ENCODE peak calls at places on chromosomes 5 and 9, in five cellular contexts. K, L, H, P and G are unnamed samples.
A peak's percentile ranks its signal among the peaks of the same experiment; 100 is the strongest.

GRCh38 chr5:180284161-180284560 is 7.7 kb downstream of the MAPK9 start:
- DNase-seq in K (no peak), L (no peak), H (no peak), P (no peak), G (no peak)

GRCh38 chr5:1552469-1553255 is 28.9 kb upstream of the LPCAT1 start:
- DNase-seq in K (peak; percentile 17), L (no peak), H (no peak), P (no peak), G (no peak)

GRCh38 chr5:149271717-149272558 is at the start of gene AFAP1L1:
- DNase-seq in K (peak; percentile 65), L (no peak), H (peak; percentile 51), P (peak; percentile 69), G (peak; percentile 42)

GRCh38 chr9:38393128-38393809 is 767 bp downstream of the ALDH1B1 start:
- DNase-seq in K (no peak), L (peak; percentile 29), H (peak; percentile 14), P (no peak), G (no peak)

GRCh38 chr9:135105211-135105745 is 17.8 kb downstream of the OLFM1 start:
- DNase-seq in K (no peak), L (no peak), H (no peak), P (no peak), G (no peak)

GRCh38 chr5:45335978-45336377 is 360.2 kb downstream of the HCN1 start:
- DNase-seq in K (no peak), L (no peak), H (no peak), P (no peak), G (no peak)

GRCh38 chr5:108212775-108213346 is 169.0 kb downstream of the FBXL17 start:
- DNase-seq in K (no peak), L (no peak), H (peak; percentile 32), P (no peak), G (peak; percentile 44)

GRCh38 chr9:94140418-94140780 is 56.1 kb downstream of the PTPDC1 start:
- DNase-seq in K (no peak), L (no peak), H (no peak), P (no peak), G (peak; percentile 29)

GRCh38 chr5:56011835-56012234 is 17.1 kb upstream of the IL6ST start:
- DNase-seq in K (peak; percentile 86), L (no peak), H (peak; percentile 96), P (peak; percentile 39), G (peak; percentile 93)

GRCh38 chr9:129027685-129028191 is 393 bp downstream of the SH3GLB2 start:
- DNase-seq in K (peak; percentile 31), L (no peak), H (peak; percentile 30), P (peak; percentile 48), G (no peak)

GRCh38 chr5:147303976-147304375 is 69.2 kb downstream of the STK32A start:
- DNase-seq in K (peak; percentile 83), L (no peak), H (peak; percentile 83), P (peak; percentile 80), G (peak; percentile 92)

GRCh38 chr5:22926574-22926973 is 73.4 kb upstream of the CDH12 start:
- DNase-seq in K (no peak), L (no peak), H (no peak), P (no peak), G (no peak)

GRCh38 chr9:35937227-35937626 is 20.7 kb downstream of the OR2S2 start:
- DNase-seq in K (no peak), L (no peak), H (peak; percentile 9), P (no peak), G (no peak)

GRCh38 chr5:87302061-87302460 is 34.4 kb downstream of the RASA1 start:
- DNase-seq in K (peak; percentile 18), L (no peak), H (peak; percentile 75), P (peak; percentile 69), G (peak; percentile 69)

GRCh38 chr5:135052511-135053145 is 18.6 kb upstream of the PITX1 start:
- DNase-seq in K (no peak), L (no peak), H (no peak), P (no peak), G (no peak)

GRCh38 chr9:116062206-116062550 is 91.4 kb upstream of the PAPPA start:
- DNase-seq in K (no peak), L (no peak), H (no peak), P (no peak), G (no peak)

GRCh38 chr9:6584881-6585597 is 60.5 kb downstream of the GLDC start:
- DNase-seq in K (peak; percentile 17), L (no peak), H (peak; percentile 30), P (peak; percentile 2), G (peak; percentile 53)

GRCh38 chr5:66356011-66356565 is 212.0 kb downstream of the SREK1 start:
- DNase-seq in K (no peak), L (no peak), H (no peak), P (peak; percentile 56), G (peak; percentile 3)

GRCh38 chr9:34992376-34992951 is 2.9 kb downstream of the DNAJB5 start:
- DNase-seq in K (peak; percentile 91), L (no peak), H (peak; percentile 87), P (peak; percentile 46), G (peak; percentile 88)

GRCh38 chr9:77926314-77926959 is 105.2 kb downstream of the GNAQ start:
- DNase-seq in K (peak; percentile 67), L (no peak), H (peak; percentile 81), P (peak; percentile 54), G (peak; percentile 67)